ENCODE peak calls at places on chromosome 2, in six cellular contexts. Q is IMR-90, X is brain microvascular endothelial cell, I is GM23338, W is fibroblast of the aortic adventitia, Y is HFF-Myc. L is an unnamed sample.

GRCh38 chr2:29166237-29166630 is 51.0 kb downstream of the CLIP4 start:
- DNase-seq in Y (no peak), Q (peak; percentile 15), I (no peak), W (peak; percentile 27), X (no peak), L (peak; percentile 9)

GRCh38 chr2:28751956-28752607 is 452 bp downstream of the PPP1CB start:
- DNase-seq in Q (no peak), W (no peak), Y (no peak), X (no peak), I (no peak), L (no peak)

GRCh38 chr2:113676651-113677050 is 49.6 kb downstream of the RABL2A start:
- DNase-seq in Y (no peak), W (no peak), X (no peak), Q (no peak), I (no peak), L (no peak)

GRCh38 chr2:241199897-241200821 is 11.7 kb downstream of the ANO7 start:
- DNase-seq in Y (no peak), X (no peak), W (no peak), I (no peak), Q (no peak), L (no peak)

GRCh38 chr2:190468814-190469569 is 60.8 kb downstream of the MFSD6 start:
- DNase-seq in W (peak; percentile 99), Q (peak; percentile 99), Y (peak; percentile 99), X (peak; percentile 97), I (no peak), L (peak; percentile 47)

GRCh38 chr2:46142546-46143329 is 154.5 kb upstream of the EPAS1 start:
- DNase-seq in W (no peak), Q (no peak), X (no peak), I (no peak), Y (no peak), L (no peak)

GRCh38 chr2:102103992-102104871 is 38.3 kb upstream of the IL1R1 start:
- DNase-seq in W (peak; percentile 99), I (no peak), X (peak; percentile 86), Y (peak; percentile 94), Q (peak; percentile 94), L (no peak)

GRCh38 chr2:191593622-191594416 is 84.1 kb upstream of the NABP1 start:
- DNase-seq in I (no peak), X (no peak), Y (no peak), W (peak; percentile 66), Q (peak; percentile 38), L (peak; percentile 83)

GRCh38 chr2:190627881-190628412 is 20.9 kb upstream of the NAB1 start:
- DNase-seq in Q (no peak), W (no peak), I (peak; percentile 50), Y (no peak), X (no peak), L (no peak)

GRCh38 chr2:26807788-26808460 is 22.1 kb downstream of the CENPA start:
- DNase-seq in Y (peak; percentile 16), I (peak; percentile 22), Q (peak; percentile 29), W (peak; percentile 31), X (no peak), L (no peak)

GRCh38 chr2:161116463-161116960 is 43.7 kb upstream of the TANK start:
- DNase-seq in Q (no peak), W (no peak), I (no peak), X (no peak), Y (no peak), L (no peak)

GRCh38 chr2:232435375-232435648 is 20.6 kb upstream of the ALPI start:
- DNase-seq in I (no peak), W (no peak), X (no peak), Y (no peak), Q (no peak), L (no peak)

GRCh38 chr2:189658281-189658680 is 3.0 kb upstream of the ASNSD1 start:
- DNase-seq in W (no peak), I (no peak), X (no peak), Q (no peak), Y (no peak), L (no peak)

GRCh38 chr2:237568121-237568660 is 1.8 kb downstream of the PRLH start:
- DNase-seq in W (no peak), I (no peak), X (no peak), Q (no peak), Y (no peak), L (no peak)

GRCh38 chr2:235135990-235136561 is 184.3 kb downstream of the SH3BP4 start:
- DNase-seq in Q (peak; percentile 82), Y (peak; percentile 56), W (peak; percentile 84), X (peak; percentile 75), I (peak; percentile 91), L (no peak)

GRCh38 chr2:162043132-162043531 is 30.9 kb downstream of the DPP4 start:
- DNase-seq in Y (no peak), Q (no peak), I (no peak), W (no peak), X (no peak), L (no peak)

GRCh38 chr2:176873403-176873802 is 339.2 kb upstream of the HNRNPA3 start:
- DNase-seq in X (peak; percentile 9), W (peak; percentile 2), I (peak; percentile 47), Y (no peak), Q (peak; percentile 1), L (no peak)

GRCh38 chr2:232235716-232236115 is 142.8 kb upstream of the ALPP start:
- DNase-seq in X (peak; percentile 53), I (peak; percentile 12), W (no peak), Y (no peak), Q (peak; percentile 12), L (no peak)

GRCh38 chr2:99101697-99102096 is 39.8 kb upstream of the C2orf15 start:
- DNase-seq in Q (peak; percentile 3), I (peak; percentile 15), Y (no peak), X (no peak), W (peak; percentile 48), L (no peak)

GRCh38 chr2:228847684-228848083 is 423.4 kb downstream of the PID1 start:
- DNase-seq in Q (peak; percentile 32), Y (no peak), X (no peak), I (no peak), W (peak; percentile 69), L (no peak)

GRCh38 chr2:55771612-55772011 is 78.0 kb upstream of the PNPT1 start:
- DNase-seq in I (peak; percentile 45), Q (peak; percentile 67), Y (no peak), W (peak; percentile 79), X (no peak), L (no peak)

GRCh38 chr2:235495373-235496238 is 1.8 kb downstream of the AGAP1 start:
- DNase-seq in X (no peak), Y (no peak), Q (no peak), W (peak; percentile 10), I (no peak), L (no peak)

GRCh38 chr2:164061129-164061746 is 325.4 kb upstream of the FIGN start:
- DNase-seq in X (peak; percentile 47), Q (peak; percentile 21), Y (no peak), I (peak; percentile 88), W (peak; percentile 61), L (no peak)

GRCh38 chr2:120094795-120095194 is 81.9 kb downstream of the EPB41L5 start:
- DNase-seq in X (no peak), Q (peak; percentile 44), W (no peak), I (no peak), Y (no peak), L (no peak)

GRCh38 chr2:224436634-224437033 is 34.7 kb upstream of the FAM124B start:
- DNase-seq in Y (no peak), I (no peak), Q (peak; percentile 22), W (no peak), X (no peak), L (peak; percentile 31)

GRCh38 chr2:240564571-240565266 is 3.6 kb upstream of the RNPEPL1 start:
- DNase-seq in Q (peak; percentile 88), W (no peak), X (no peak), Y (no peak), I (no peak), L (no peak)

GRCh38 chr2:216015722-216016464 is 2.5 kb upstream of the MREG start:
- DNase-seq in I (no peak), W (no peak), Q (no peak), X (no peak), Y (no peak), L (no peak)

GRCh38 chr2:146874260-146874658 is 970.6 kb upstream of the ACVR2A start:
- DNase-seq in Y (peak; percentile 11), I (no peak), X (peak; percentile 47), W (peak; percentile 59), Q (no peak), L (peak; percentile 68)

GRCh38 chr2:20439503-20439902 is 7.4 kb upstream of the RHOB start:
- DNase-seq in Q (no peak), I (no peak), W (no peak), X (no peak), Y (no peak), L (no peak)

DNA sequence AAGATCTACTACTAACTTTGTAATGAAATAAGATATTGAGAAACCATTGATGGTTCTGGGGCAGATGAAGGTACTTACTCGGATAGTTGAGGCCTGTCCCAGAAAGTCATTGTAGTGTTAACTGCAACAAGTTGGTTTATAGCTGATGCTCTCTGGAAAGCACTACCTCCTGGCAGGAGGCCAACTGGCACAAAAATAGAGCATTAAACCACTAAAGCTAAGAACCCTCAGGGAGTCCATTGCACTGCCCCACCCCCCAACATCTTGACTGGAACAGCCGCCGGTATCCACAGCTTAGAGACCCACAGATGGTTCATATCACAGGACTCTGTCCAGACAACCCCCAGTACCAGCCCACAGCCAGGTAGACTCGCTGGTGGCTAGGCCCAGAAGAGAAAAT is 552.4 kb upstream of the CRIM1 start:
- DNase-seq in Y (no peak), I (no peak), Q (no peak), X (no peak), W (no peak), L (no peak)
- H3K4me3 ChIP-seq in Y (no peak overlapping the region), I (no peak overlapping the region), Q (no peak overlapping the region), X (no peak overlapping the region), W (no peak overlapping the region), L (no peak overlapping the region)

GRCh38 chr2:74119912-74120825 is 27.5 kb downstream of the BOLA3 start:
- DNase-seq in I (peak; percentile 91), W (peak; percentile 81), X (peak; percentile 75), Q (peak; percentile 69), Y (peak; percentile 26), L (peak; percentile 34)
- TF ChIP-seq CTCF in I (peak; percentile 74), W (peak; percentile 56), X (peak; percentile 71), Q (peak; percentile 50), Y (peak; percentile 46), L (peak; percentile 76)

GRCh38 chr2:38038682-38039081 is 37.3 kb downstream of the CYP1B1 start:
- DNase-seq in I (no peak), X (no peak), Q (no peak), W (no peak), Y (no peak), L (no peak)
- H3K4me3 ChIP-seq in I (peak overlapping the region; percentile 47), X (no peak overlapping the region), Q (no peak overlapping the region), W (no peak overlapping the region), Y (no peak overlapping the region), L (no peak overlapping the region)

DNA sequence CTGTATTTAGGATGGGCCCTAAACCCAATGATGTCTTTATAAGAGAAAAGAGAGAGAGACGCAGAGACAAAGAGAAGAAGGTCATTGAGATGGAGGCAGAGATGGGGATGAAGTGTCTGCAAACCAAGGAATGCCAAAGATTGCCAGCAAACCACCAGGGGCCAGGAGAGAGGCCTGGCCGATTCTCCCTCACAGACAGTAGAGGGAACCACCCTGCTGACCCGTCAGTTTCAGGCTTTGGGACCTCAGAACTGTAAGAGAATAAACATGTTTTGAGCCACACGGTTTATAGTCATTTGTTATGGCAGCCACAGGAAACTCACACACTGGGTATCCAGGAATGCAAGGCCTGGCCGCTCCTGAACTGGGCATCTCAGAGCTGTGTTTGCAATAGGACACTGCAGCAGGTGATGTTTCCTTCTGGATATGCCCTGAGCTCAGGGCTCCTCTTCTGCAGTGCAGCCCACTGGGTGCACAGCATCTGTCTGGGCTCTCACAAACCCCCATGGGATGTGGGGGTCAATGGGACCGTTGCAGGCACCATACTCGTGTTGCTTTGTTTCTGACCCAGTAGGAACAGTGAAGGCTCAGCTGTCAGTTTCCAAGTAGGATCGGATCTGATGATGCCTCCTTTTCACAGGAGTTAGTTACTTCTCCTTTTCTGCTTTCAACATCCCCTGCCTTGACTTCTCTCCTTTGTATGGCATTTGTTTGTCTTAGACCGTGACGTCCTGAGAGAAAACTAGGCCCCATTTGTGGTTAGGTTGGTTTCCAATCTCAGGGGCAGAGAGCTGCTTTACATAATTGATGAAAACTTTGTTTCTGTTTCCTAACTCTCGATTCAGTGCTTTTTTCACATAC is 20.8 kb downstream of the PTPN18 start:
- DNase-seq in I (peak; percentile 44), Q (no peak), W (no peak), Y (no peak), X (no peak), L (no peak)
- TF ChIP-seq CTCF in I (peak; percentile 50), Q (no peak), W (peak; percentile 23), Y (peak; percentile 25), X (peak; percentile 40), L (peak; percentile 8)

L was measured in kidney epithelial cell.